ENCODE peak calls at places on chromosome 1, in four cellular contexts. One of them, this sample, is unnamed.

GRCh38 chr1:12091191-12091590 is 28.1 kb downstream of the TNFRSF8 start:
- DNase-seq in HFFc6: no peak
- DNase-seq in stimulated activated CD4-positive, alpha-beta T cell treated with anti-CD3 and anti-CD28 coated beads, Interleukin-15, amount 100 ng/mL, for 1 hour: no peak
- DNase-seq in fibroblast of mammary gland: no peak
- DNase-seq in this sample: no peak

GRCh38 chr1:112529301-112529700 is 20.5 kb downstream of the WNT2B start:
- DNase-seq in stimulated activated CD4-positive, alpha-beta T cell treated with anti-CD3 and anti-CD28 coated beads, Interleukin-15, amount 100 ng/mL, for 1 hour: no peak
- DNase-seq in fibroblast of mammary gland: no peak
- DNase-seq in HFFc6: no peak
- DNase-seq in this sample: peak

GRCh38 chr1:16112558-16113555 is 39.4 kb upstream of the FAM131C start:
- DNase-seq in fibroblast of mammary gland: no peak
- DNase-seq in stimulated activated CD4-positive, alpha-beta T cell treated with anti-CD3 and anti-CD28 coated beads, Interleukin-15, amount 100 ng/mL, for 1 hour: no peak
- DNase-seq in HFFc6: no peak
- DNase-seq in this sample: no peak

GRCh38 chr1:18997508-18997907 is 41.0 kb upstream of the IFFO2 start:
- DNase-seq in HFFc6: no peak
- DNase-seq in fibroblast of mammary gland: no peak
- DNase-seq in stimulated activated CD4-positive, alpha-beta T cell treated with anti-CD3 and anti-CD28 coated beads, Interleukin-15, amount 100 ng/mL, for 1 hour: no peak
- DNase-seq in this sample: no peak

GRCh38 chr1:182614796-182615451 is 10.7 kb upstream of the RGS16 start:
- DNase-seq in HFFc6: peak
- DNase-seq in stimulated activated CD4-positive, alpha-beta T cell treated with anti-CD3 and anti-CD28 coated beads, Interleukin-15, amount 100 ng/mL, for 1 hour: no peak
- DNase-seq in fibroblast of mammary gland: peak
- DNase-seq in this sample: peak

GRCh38 chr1:207702317-207702716 is 49.5 kb upstream of the CD46 start:
- DNase-seq in HFFc6: no peak
- DNase-seq in fibroblast of mammary gland: peak
- DNase-seq in stimulated activated CD4-positive, alpha-beta T cell treated with anti-CD3 and anti-CD28 coated beads, Interleukin-15, amount 100 ng/mL, for 1 hour: no peak
- DNase-seq in this sample: peak

GRCh38 chr1:210062033-210062432 is 124.0 kb downstream of the SYT14 start:
- DNase-seq in stimulated activated CD4-positive, alpha-beta T cell treated with anti-CD3 and anti-CD28 coated beads, Interleukin-15, amount 100 ng/mL, for 1 hour: no peak
- DNase-seq in HFFc6: no peak
- DNase-seq in fibroblast of mammary gland: no peak
- DNase-seq in this sample: no peak

GRCh38 chr1:1796466-1796865 is 18.2 kb upstream of the NADK start:
- DNase-seq in HFFc6: no peak
- DNase-seq in stimulated activated CD4-positive, alpha-beta T cell treated with anti-CD3 and anti-CD28 coated beads, Interleukin-15, amount 100 ng/mL, for 1 hour: no peak
- DNase-seq in fibroblast of mammary gland: no peak
- DNase-seq in this sample: no peak

GRCh38 chr1:83064589-83065242 is 934.2 kb downstream of the TTLL7 start:
- DNase-seq in HFFc6: no peak
- DNase-seq in fibroblast of mammary gland: no peak
- DNase-seq in stimulated activated CD4-positive, alpha-beta T cell treated with anti-CD3 and anti-CD28 coated beads, Interleukin-15, amount 100 ng/mL, for 1 hour: no peak
- DNase-seq in this sample: no peak

GRCh38 chr1:246271516-246271915 is 235.6 kb downstream of the SMYD3 start:
- DNase-seq in stimulated activated CD4-positive, alpha-beta T cell treated with anti-CD3 and anti-CD28 coated beads, Interleukin-15, amount 100 ng/mL, for 1 hour: no peak
- DNase-seq in fibroblast of mammary gland: peak
- DNase-seq in HFFc6: no peak
- DNase-seq in this sample: no peak

GRCh38 chr1:41742219-41742618 is 176.5 kb downstream of the HIVEP3 start:
- DNase-seq in fibroblast of mammary gland: peak
- DNase-seq in HFFc6: peak
- DNase-seq in stimulated activated CD4-positive, alpha-beta T cell treated with anti-CD3 and anti-CD28 coated beads, Interleukin-15, amount 100 ng/mL, for 1 hour: no peak
- DNase-seq in this sample: peak

GRCh38 chr1:107523061-107523460 is 382.2 kb downstream of the NTNG1 start:
- DNase-seq in HFFc6: no peak
- DNase-seq in stimulated activated CD4-positive, alpha-beta T cell treated with anti-CD3 and anti-CD28 coated beads, Interleukin-15, amount 100 ng/mL, for 1 hour: no peak
- DNase-seq in fibroblast of mammary gland: no peak
- DNase-seq in this sample: no peak

GRCh38 chr1:16882995-16883394 is 12.8 kb upstream of the RNU1-2 start:
- DNase-seq in stimulated activated CD4-positive, alpha-beta T cell treated with anti-CD3 and anti-CD28 coated beads, Interleukin-15, amount 100 ng/mL, for 1 hour: no peak
- DNase-seq in fibroblast of mammary gland: no peak
- DNase-seq in HFFc6: no peak
- DNase-seq in this sample: no peak